ENCODE peak calls at places on chromosomes 4 and X, in five cellular contexts. A, Q, X, K and N are unnamed samples.

GRCh38 chr4:7193040-7193958 is 961 bp downstream of the SORCS2 start:
- DNase-seq in A (no peak), Q (peak; percentile 80), X (no peak), K (no peak), N (no peak)

GRCh38 chr4:145936142-145937020 is 2.2 kb downstream of the ZNF827 start:
- DNase-seq in A (peak; percentile 90), Q (peak; percentile 79), X (peak; percentile 58), K (peak; percentile 23), N (peak; percentile 75)

GRCh38 chr4:121096174-121096573 is 23.8 kb upstream of the NDNF start:
- DNase-seq in A (no peak), Q (no peak), X (no peak), K (no peak), N (no peak)

GRCh38 chrX:44299177-44299576 is 44.3 kb downstream of the EFHC2 start:
- DNase-seq in A (no peak), Q (no peak), X (no peak), K (no peak), N (no peak)

GRCh38 chr4:133597252-133597651 is 448.2 kb downstream of the PCDH10 start:
- DNase-seq in A (no peak), Q (no peak), X (no peak), K (no peak), N (no peak)

GRCh38 chr4:6747690-6748068 is 31.7 kb downstream of the BLOC1S4 start:
- DNase-seq in A (peak; percentile 6), Q (no peak), X (no peak), K (no peak), N (no peak)

GRCh38 chrX:22542641-22543040 is 269.9 kb downstream of the CBLL2 start:
- DNase-seq in A (no peak), Q (no peak), X (no peak), K (no peak), N (no peak)

GRCh38 chr4:98928505-98929340 is at the start of gene EIF4E:
- DNase-seq in A (peak; percentile 99), Q (peak; percentile 97), X (peak; percentile 97), K (peak; percentile 85), N (peak; percentile 98)

GRCh38 chrX:75603833-75604232 is 81.0 kb upstream of the ZDHHC15 start:
- DNase-seq in A (peak; percentile 45), Q (no peak), X (no peak), K (no peak), N (peak; percentile 31)

GRCh38 chrX:42930951-42931350 is 153.0 kb upstream of the PPP1R2C start:
- DNase-seq in A (no peak), Q (no peak), X (no peak), K (no peak), N (no peak)

GRCh38 chrX:29867971-29868370 is 347.4 kb upstream of the MAGEB2 start:
- DNase-seq in A (no peak), Q (no peak), X (no peak), K (no peak), N (no peak)

GRCh38 chrX:1086444-1087409 is 125.7 kb downstream of the CRLF2 start:
- DNase-seq in A (no peak), Q (no peak), X (no peak), K (no peak), N (no peak)

GRCh38 chr4:3031357-3032064 is 42.8 kb downstream of the HTT-AS start:
- DNase-seq in A (no peak), Q (no peak), X (peak; percentile 75), K (no peak), N (no peak)

GRCh38 chrX:21412029-21412428 is 37.8 kb downstream of the CNKSR2 start:
- DNase-seq in A (no peak), Q (no peak), X (peak; percentile 4), K (no peak), N (no peak)

GRCh38 chr4:5142726-5143125 is 91.4 kb downstream of the STK32B start:
- DNase-seq in A (peak; percentile 63), Q (no peak), X (peak; percentile 23), K (no peak), N (no peak)

GRCh38 chr4:20317424-20317985 is 65.8 kb downstream of the SLIT2 start:
- DNase-seq in A (no peak), Q (no peak), X (no peak), K (no peak), N (no peak)

GRCh38 chrX:53930513-53931380 is 113.5 kb downstream of the PHF8 start:
- DNase-seq in A (peak; percentile 10), Q (no peak), X (no peak), K (no peak), N (no peak)

GRCh38 chr4:8010618-8011017 is 71.0 kb upstream of the AFAP1 start:
- DNase-seq in A (peak; percentile 81), Q (peak; percentile 48), X (no peak), K (no peak), N (no peak)

GRCh38 chrX:43655961-43656494 is at the start of gene MAOA:
- DNase-seq in A (peak; percentile 73), Q (peak; percentile 80), X (peak; percentile 92), K (no peak), N (peak; percentile 40)

GRCh38 chr4:86569103-86569870 is 24.8 kb upstream of the PTPN13 start:
- DNase-seq in A (no peak), Q (no peak), X (no peak), K (no peak), N (no peak)

GRCh38 chr4:71198958-71199357 is 139.9 kb upstream of the SLC4A4 start:
- DNase-seq in A (peak; percentile 42), Q (no peak), X (no peak), K (no peak), N (peak; percentile 77)

GRCh38 chrX:103428525-103428924 is 52.2 kb downstream of the BEX3 start:
- DNase-seq in A (no peak), Q (no peak), X (no peak), K (no peak), N (no peak)

GRCh38 chrX:9662148-9662547 is 103.5 kb downstream of the GPR143 start:
- DNase-seq in A (no peak), Q (no peak), X (no peak), K (no peak), N (no peak)

GRCh38 chr4:21949073-21949457 is 493 bp upstream of the KCNIP4 start:
- DNase-seq in A (peak; percentile 23), Q (peak; percentile 41), X (no peak), K (no peak), N (no peak)

GRCh38 chr4:1862055-1862911 is 6.3 kb upstream of the LETM1 start:
- DNase-seq in A (peak; percentile 1), Q (no peak), X (no peak), K (no peak), N (peak; percentile 58)

GRCh38 chrX:71096702-71097032 is 1.0 kb downstream of the FOXO4 start:
- DNase-seq in A (no peak), Q (no peak), X (no peak), K (no peak), N (no peak)

GRCh38 chrX:71098951-71099506 is 3.4 kb downstream of the FOXO4 start:
- DNase-seq in A (no peak), Q (no peak), X (no peak), K (no peak), N (no peak)

GRCh38 chrX:71095971-71096701 is 485 bp downstream of the FOXO4 start:
- DNase-seq in A (no peak), Q (peak; percentile 48), X (peak; percentile 55), K (no peak), N (peak; percentile 70)

GRCh38 chrX:71099736-71100135 is 4.1 kb downstream of the FOXO4 start:
- DNase-seq in A (no peak), Q (no peak), X (no peak), K (no peak), N (no peak)

GRCh38 chrX:71098302-71098701 is 2.7 kb downstream of the FOXO4 start:
- DNase-seq in A (peak; percentile 63), Q (peak; percentile 67), X (peak; percentile 35), K (peak; percentile 4), N (peak; percentile 81)
- H3K4me3 ChIP-seq in A (no peak overlapping the region), Q (no peak overlapping the region), X (no peak overlapping the region), K (no peak overlapping the region), N (peak overlapping the region; percentile 51)

GRCh38 chr4:185752881-185753280 is 59.1 kb downstream of the SORBS2 start:
- DNase-seq in A (no peak), Q (no peak), X (no peak), K (no peak), N (no peak)

GRCh38 chr4:185744946-185745345 is 67.0 kb downstream of the SORBS2 start:
- DNase-seq in A (no peak), Q (no peak), X (no peak), K (no peak), N (no peak)

GRCh38 chr4:185743722-185744121 is 68.3 kb downstream of the SORBS2 start:
- DNase-seq in A (no peak), Q (no peak), X (no peak), K (no peak), N (no peak)

GRCh38 chr4:185744127-185744865 is 67.7 kb downstream of the SORBS2 start:
- DNase-seq in A (no peak), Q (no peak), X (no peak), K (no peak), N (no peak)

DNA sequence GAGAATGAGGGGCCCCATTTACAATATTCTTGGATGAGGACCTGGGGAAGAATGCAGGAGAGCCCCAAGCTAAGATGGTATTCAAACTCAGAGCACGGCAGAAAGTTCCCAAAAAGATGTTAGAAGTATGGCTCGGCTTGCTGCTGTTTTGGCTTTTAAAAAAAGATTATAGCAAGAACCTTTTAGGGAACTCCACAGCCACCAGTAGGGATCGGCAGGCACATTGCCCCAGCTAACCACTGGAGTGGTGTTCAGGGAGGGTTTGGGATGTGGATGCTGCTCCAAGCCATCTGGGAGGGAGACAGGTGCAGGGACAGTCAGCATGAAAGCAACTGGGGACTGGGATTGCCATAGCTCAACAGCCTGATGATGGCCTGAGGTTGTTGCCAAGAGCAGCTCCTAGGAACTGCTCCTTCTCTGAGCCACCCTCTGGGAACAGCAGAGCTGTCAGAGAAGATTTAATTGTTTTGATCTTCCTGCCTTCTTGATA is 63.0 kb downstream of the SORBS2 start:
- DNase-seq in A (no peak), Q (no peak), X (no peak), K (no peak), N (no peak)
- H3K4me1 ChIP-seq in A (no peaks in the 10 kb centered on the region), Q (no peaks in the 10 kb centered on the region), X (no peaks in the 10 kb centered on the region), K (no peaks in the 10 kb centered on the region), N (no peaks in the 10 kb centered on the region)

DNA sequence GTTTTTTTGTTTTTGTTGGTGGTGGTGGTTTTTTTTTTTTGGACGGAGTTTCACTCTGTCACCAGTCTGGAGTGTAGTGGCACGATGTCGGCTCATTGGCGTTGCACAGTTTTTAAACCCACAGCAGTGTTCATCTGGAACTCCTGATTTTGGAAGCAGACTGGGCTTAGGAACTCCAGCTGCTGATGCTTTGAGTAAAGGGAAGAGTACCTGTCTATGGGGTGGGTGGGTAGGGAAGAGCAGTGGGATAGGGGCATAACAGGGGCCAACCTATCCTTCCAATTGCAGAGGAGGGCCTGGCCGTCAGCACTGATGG is 2.0 kb downstream of the CD99 start:
- DNase-seq in A (no peak), Q (no peak), X (no peak), K (no peak), N (no peak)
- H3K4me3 ChIP-seq in A (peak overlapping the region; percentile 97), Q (no peak overlapping the region), X (no peak overlapping the region), K (no peak overlapping the region), N (peak overlapping the region; percentile 88)

GRCh38 chr4:75495489-75495888 is 18.7 kb downstream of the RCHY1 start:
- DNase-seq in A (no peak), Q (no peak), X (no peak), K (no peak), N (no peak)

GRCh38 chr4:75497133-75497532 is 17.1 kb downstream of the RCHY1 start:
- DNase-seq in A (no peak), Q (no peak), X (no peak), K (no peak), N (no peak)

GRCh38 chr4:75498041-75498440 is 16.2 kb downstream of the RCHY1 start:
- DNase-seq in A (no peak), Q (no peak), X (no peak), K (no peak), N (no peak)

GRCh38 chr4:75502671-75503070 is 11.5 kb downstream of the RCHY1 start:
- DNase-seq in A (no peak), Q (no peak), X (no peak), K (no peak), N (no peak)

GRCh38 chr4:75499900-75500299 is 14.3 kb downstream of the RCHY1 start:
- DNase-seq in A (no peak), Q (no peak), X (no peak), K (no peak), N (no peak)
- H3K4me1 ChIP-seq in A (peaks cover under 1% of the 10 kb centered on the region), Q (no peaks in the 10 kb centered on the region), X (no peaks in the 10 kb centered on the region), K (no peaks in the 10 kb centered on the region), N (peaks cover under 1% of the 10 kb centered on the region)